ENCODE peak calls at places on chromosome 15, in ten cellular contexts. M is SK-MEL-5; R is stimulated activated CD4-positive, alpha-beta T cell treated with anti-CD3 and anti-CD28 coated beads, TNF-alpha, amount 100 ng/mL, for 24 hours; U is hepatocyte; H is psoas muscle; Q is HFFc6; I is GM13977; J is pons; T is neuronal stem cell; E is RWPE1. B is an unnamed sample.

GRCh38 chr15:88035381-88035780 is 221.2 kb downstream of the NTRK3 start:
- DNase-seq in T (no peak), H (no peak), J (peak; percentile 35), R (no peak), I (no peak), U (no peak), M (no peak), E (no peak), Q (no peak), B (no peak)

GRCh38 chr15:90006217-90007088 is 5.3 kb downstream of the ZNF710 start:
- DNase-seq in T (no peak), E (no peak), H (no peak), J (no peak), U (no peak), R (no peak), I (no peak), M (no peak), Q (no peak), B (no peak)

GRCh38 chr15:70597056-70597603 is 166.2 kb downstream of the UACA start:
- DNase-seq in E (peak; percentile 60), R (no peak), U (peak; percentile 13), H (no peak), M (no peak), T (no peak), I (no peak), Q (peak; percentile 26), J (no peak), B (no peak)

GRCh38 chr15:32877620-32878019 is 159.8 kb downstream of the GREM1 start:
- DNase-seq in T (no peak), R (no peak), H (no peak), Q (peak; percentile 24), M (no peak), E (no peak), I (no peak), J (no peak), U (no peak), B (no peak)

GRCh38 chr15:58434334-58434888 is 2.6 kb downstream of the LIPC start:
- DNase-seq in Q (no peak), H (no peak), M (no peak), E (no peak), J (no peak), R (no peak), I (no peak), T (no peak), U (no peak), B (no peak)

GRCh38 chr15:48177383-48177874 is 666 bp downstream of the MYEF2 start:
- DNase-seq in J (peak; percentile 45), H (no peak), I (peak; percentile 40), Q (peak; percentile 39), U (peak; percentile 51), E (peak; percentile 13), T (no peak), R (no peak), M (no peak), B (no peak)

GRCh38 chr15:67253517-67254237 is 784 bp downstream of the AAGAB start:
- DNase-seq in E (peak; percentile 20), H (no peak), U (no peak), J (peak; percentile 15), R (no peak), Q (no peak), M (no peak), T (peak; percentile 5), I (no peak), B (no peak)

GRCh38 chr15:97961067-97961954 is 808 bp downstream of the ARRDC4 start:
- DNase-seq in U (peak; percentile 59), R (no peak), M (no peak), E (peak; percentile 37), H (peak; percentile 69), Q (peak; percentile 12), J (peak; percentile 29), I (no peak), T (peak; percentile 9), B (no peak)

GRCh38 chr15:67805871-67806538 is 19.3 kb upstream of the SKOR1 start:
- DNase-seq in J (no peak), U (no peak), E (no peak), M (no peak), H (no peak), I (no peak), R (no peak), Q (no peak), T (no peak), B (no peak)

GRCh38 chr15:60326824-60327654 is 70.7 kb downstream of the ANXA2 start:
- DNase-seq in I (peak; percentile 38), T (peak; percentile 68), Q (peak; percentile 47), H (no peak), U (peak; percentile 76), M (peak; percentile 80), E (peak; percentile 45), J (peak; percentile 69), R (peak; percentile 16), B (peak; percentile 9)

GRCh38 chr15:65766422-65767263 is 25.4 kb downstream of the DENND4A start:
- DNase-seq in E (no peak), M (no peak), I (no peak), J (no peak), T (no peak), Q (no peak), U (peak; percentile 17), H (no peak), R (no peak), B (no peak)

GRCh38 chr15:70236306-70237103 is 138.8 kb upstream of the TLE3 start:
- DNase-seq in Q (peak; percentile 88), I (no peak), H (no peak), U (no peak), M (no peak), R (no peak), E (peak; percentile 73), J (no peak), T (no peak), B (no peak)

GRCh38 chr15:70422342-70422741 is 324.6 kb upstream of the TLE3 start:
- DNase-seq in H (no peak), I (no peak), J (no peak), U (no peak), T (no peak), M (no peak), R (no peak), E (no peak), Q (no peak), B (no peak)

GRCh38 chr15:101439920-101440319 is 49.6 kb downstream of the PCSK6 start:
- DNase-seq in Q (peak; percentile 86), I (no peak), J (no peak), R (no peak), U (no peak), E (peak; percentile 12), H (no peak), M (no peak), T (no peak), B (no peak)

GRCh38 chr15:47505712-47506542 is 211.4 kb upstream of the SEMA6D start:
- DNase-seq in T (no peak), Q (peak; percentile 33), E (no peak), M (no peak), R (no peak), J (no peak), H (no peak), I (no peak), U (peak; percentile 8), B (no peak)

GRCh38 chr15:68561146-68561545 is 17.6 kb upstream of the CORO2B start:
- DNase-seq in I (no peak), U (no peak), M (no peak), J (no peak), Q (no peak), H (no peak), E (no peak), T (no peak), R (no peak), B (no peak)

GRCh38 chr15:83581381-83581780 is 72.5 kb upstream of the ADAMTSL3 start:
- DNase-seq in R (no peak), H (no peak), T (no peak), U (no peak), E (peak; percentile 24), M (no peak), I (no peak), J (no peak), Q (no peak), B (no peak)

GRCh38 chr15:58738051-58738707 is 11.3 kb downstream of the ADAM10 start:
- DNase-seq in Q (no peak), U (no peak), M (no peak), I (no peak), E (peak; percentile 31), J (no peak), R (no peak), H (no peak), T (no peak), B (no peak)

GRCh38 chr15:62647195-62647865 is 395.2 kb upstream of the TPM1 start:
- DNase-seq in M (peak; percentile 34), H (peak; percentile 62), E (peak; percentile 69), Q (peak; percentile 82), U (no peak), I (no peak), J (peak; percentile 46), R (no peak), T (no peak), B (no peak)